ENCODE peak calls at places on chromosomes 2 and 18, in eight cellular contexts. Q, G, F, N, W, I, D and H are unnamed samples.

GRCh38 chr18:50886914-50887313 is 8.0 kb downstream of the ME2 start:
- DNase-seq in Q (no peak), G (no peak), F (no peak), N (no peak), W (no peak), I (no peak), D (no peak), H (no peak)

GRCh38 chr2:203562283-203562682 is 27.2 kb upstream of the RAPH1 start:
- DNase-seq in Q (peak; percentile 43), G (no peak), F (no peak), N (no peak), W (no peak), I (peak; percentile 45), D (no peak), H (no peak)

GRCh38 chr2:11073791-11074190 is 81.5 kb upstream of the SLC66A3 start:
- DNase-seq in Q (peak; percentile 52), G (no peak), F (no peak), N (peak; percentile 54), W (no peak), I (no peak), D (no peak), H (no peak)

GRCh38 chr2:241901500-241902351 is 32.2 kb downstream of the RTP5 start:
- DNase-seq in Q (peak; percentile 44), G (no peak), F (no peak), N (peak; percentile 30), W (no peak), I (no peak), D (no peak), H (no peak)

GRCh38 chr18:46711444-46711863 is 45.4 kb downstream of the ST8SIA5 start:
- DNase-seq in Q (no peak), G (no peak), F (no peak), N (no peak), W (peak; percentile 54), I (no peak), D (no peak), H (no peak)

GRCh38 chr2:206020151-206020550 is 65.8 kb downstream of the INO80D start:
- DNase-seq in Q (no peak), G (no peak), F (no peak), N (no peak), W (no peak), I (no peak), D (no peak), H (no peak)

GRCh38 chr2:65663831-65664407 is 231.5 kb upstream of the SPRED2 start:
- DNase-seq in Q (no peak), G (no peak), F (no peak), N (no peak), W (no peak), I (no peak), D (no peak), H (no peak)

GRCh38 chr18:47968006-47968676 is 37.7 kb upstream of the SMAD2 start:
- DNase-seq in Q (no peak), G (no peak), F (no peak), N (peak; percentile 1), W (no peak), I (no peak), D (no peak), H (peak; percentile 94)

GRCh38 chr2:230209422-230210051 is 10.2 kb downstream of the SP110 start:
- DNase-seq in Q (no peak), G (no peak), F (no peak), N (no peak), W (no peak), I (no peak), D (no peak), H (no peak)

GRCh38 chr2:55112229-55113016 is 62.2 kb upstream of the RTN4 start:
- DNase-seq in Q (peak; percentile 29), G (no peak), F (no peak), N (peak; percentile 87), W (peak; percentile 94), I (no peak), D (no peak), H (no peak)

GRCh38 chr2:75709297-75709696 is 1.4 kb downstream of the GCFC2 start:
- DNase-seq in Q (no peak), G (no peak), F (no peak), N (peak; percentile 11), W (no peak), I (no peak), D (no peak), H (no peak)

GRCh38 chr18:44153976-44154375 is 526.7 kb upstream of the SETBP1 start:
- DNase-seq in Q (no peak), G (no peak), F (no peak), N (no peak), W (no peak), I (no peak), D (no peak), H (no peak)

GRCh38 chr2:216142540-216142939 is 33.4 kb downstream of the XRCC5 start:
- DNase-seq in Q (peak; percentile 37), G (peak; percentile 24), F (no peak), N (peak; percentile 69), W (no peak), I (no peak), D (no peak), H (no peak)

GRCh38 chr2:19802088-19802806 is 99.5 kb downstream of the TTC32 start:
- DNase-seq in Q (no peak), G (no peak), F (no peak), N (peak; percentile 65), W (no peak), I (no peak), D (no peak), H (peak; percentile 20)

GRCh38 chr2:101781326-101781725 is 83.8 kb downstream of the MAP4K4 start:
- DNase-seq in Q (no peak), G (no peak), F (no peak), N (no peak), W (no peak), I (no peak), D (no peak), H (no peak)

GRCh38 chr18:30675905-30676620 is 366.5 kb downstream of the DSC3 start:
- DNase-seq in Q (no peak), G (no peak), F (no peak), N (no peak), W (no peak), I (no peak), D (no peak), H (no peak)

GRCh38 chr2:224970311-224970710 is 72.0 kb downstream of the DOCK10 start:
- DNase-seq in Q (no peak), G (no peak), F (no peak), N (no peak), W (no peak), I (no peak), D (no peak), H (no peak)